ENCODE peak calls at places on chromosomes 7 and 10, in five cellular contexts. One of them, this sample, is unnamed.

GRCh38 chr10:109393425-109393824 is 529.9 kb downstream of the XPNPEP1 start:
- DNase-seq in H54: no peak
- DNase-seq in iPS DF 19.7: peak
- DNase-seq in activated naive CD4-positive, alpha-beta T cell treated with anti-CD3 and anti-CD28 coated beads for 36 hours: no peak
- DNase-seq in HS-5: no peak
- DNase-seq in this sample: no peak

GRCh38 chr10:131448171-131448570 is 136.7 kb upstream of the TCERG1L start:
- DNase-seq in iPS DF 19.7: no peak
- DNase-seq in H54: no peak
- DNase-seq in activated naive CD4-positive, alpha-beta T cell treated with anti-CD3 and anti-CD28 coated beads for 36 hours: no peak
- DNase-seq in HS-5: no peak
- DNase-seq in this sample: no peak

GRCh38 chr7:121002755-121003114 is 14.2 kb downstream of the CPED1 start:
- DNase-seq in activated naive CD4-positive, alpha-beta T cell treated with anti-CD3 and anti-CD28 coated beads for 36 hours: no peak
- DNase-seq in HS-5: no peak
- DNase-seq in iPS DF 19.7: no peak
- DNase-seq in H54: no peak
- DNase-seq in this sample: no peak

GRCh38 chr10:71392292-71392691 is 4.4 kb upstream of the CDH23 start:
- DNase-seq in activated naive CD4-positive, alpha-beta T cell treated with anti-CD3 and anti-CD28 coated beads for 36 hours: no peak
- DNase-seq in iPS DF 19.7: no peak
- DNase-seq in H54: no peak
- DNase-seq in HS-5: no peak
- DNase-seq in this sample: no peak

GRCh38 chr7:234041-234711 is 41.8 kb downstream of the FAM20C start:
- DNase-seq in activated naive CD4-positive, alpha-beta T cell treated with anti-CD3 and anti-CD28 coated beads for 36 hours: no peak
- DNase-seq in HS-5: no peak
- DNase-seq in iPS DF 19.7: no peak
- DNase-seq in H54: no peak
- DNase-seq in this sample: no peak

GRCh38 chr7:115078386-115078785 is 156.5 kb downstream of the MDFIC start:
- DNase-seq in H54: no peak
- DNase-seq in activated naive CD4-positive, alpha-beta T cell treated with anti-CD3 and anti-CD28 coated beads for 36 hours: no peak
- DNase-seq in HS-5: no peak
- DNase-seq in iPS DF 19.7: no peak
- DNase-seq in this sample: no peak

GRCh38 chr7:95772771-95773581 is 622 bp downstream of the DYNC1I1 start:
- DNase-seq in H54: no peak
- DNase-seq in HS-5: no peak
- DNase-seq in iPS DF 19.7: no peak
- DNase-seq in activated naive CD4-positive, alpha-beta T cell treated with anti-CD3 and anti-CD28 coated beads for 36 hours: no peak
- DNase-seq in this sample: no peak

GRCh38 chr10:17144757-17145156 is 15.1 kb upstream of the CUBN start:
- DNase-seq in activated naive CD4-positive, alpha-beta T cell treated with anti-CD3 and anti-CD28 coated beads for 36 hours: peak
- DNase-seq in H54: no peak
- DNase-seq in iPS DF 19.7: no peak
- DNase-seq in HS-5: no peak
- DNase-seq in this sample: no peak

GRCh38 chr7:20554072-20554471 is 61.4 kb upstream of the ABCB5 start:
- DNase-seq in iPS DF 19.7: no peak
- DNase-seq in activated naive CD4-positive, alpha-beta T cell treated with anti-CD3 and anti-CD28 coated beads for 36 hours: no peak
- DNase-seq in H54: no peak
- DNase-seq in HS-5: no peak
- DNase-seq in this sample: no peak

GRCh38 chr10:89875557-89875956 is 174.2 kb downstream of the KIF20B start:
- DNase-seq in iPS DF 19.7: no peak
- DNase-seq in HS-5: no peak
- DNase-seq in H54: no peak
- DNase-seq in activated naive CD4-positive, alpha-beta T cell treated with anti-CD3 and anti-CD28 coated beads for 36 hours: no peak
- DNase-seq in this sample: no peak

GRCh38 chr7:143979359-143979758 is 20.8 kb upstream of the OR6B1 start:
- DNase-seq in HS-5: peak
- DNase-seq in H54: no peak
- DNase-seq in iPS DF 19.7: no peak
- DNase-seq in activated naive CD4-positive, alpha-beta T cell treated with anti-CD3 and anti-CD28 coated beads for 36 hours: no peak
- DNase-seq in this sample: no peak

GRCh38 chr7:102404005-102404861 is 8.1 kb downstream of the PRKRIP1 start:
- DNase-seq in H54: peak
- DNase-seq in HS-5: no peak
- DNase-seq in iPS DF 19.7: peak
- DNase-seq in activated naive CD4-positive, alpha-beta T cell treated with anti-CD3 and anti-CD28 coated beads for 36 hours: peak
- DNase-seq in this sample: no peak

GRCh38 chr10:36066850-36067249 is 424.8 kb upstream of the FZD8 start:
- DNase-seq in H54: no peak
- DNase-seq in activated naive CD4-positive, alpha-beta T cell treated with anti-CD3 and anti-CD28 coated beads for 36 hours: no peak
- DNase-seq in HS-5: no peak
- DNase-seq in iPS DF 19.7: no peak
- DNase-seq in this sample: no peak

GRCh38 chr7:157138101-157138423 is 664 bp upstream of the UBE3C start:
- DNase-seq in H54: no peak
- DNase-seq in iPS DF 19.7: no peak
- DNase-seq in activated naive CD4-positive, alpha-beta T cell treated with anti-CD3 and anti-CD28 coated beads for 36 hours: no peak
- DNase-seq in HS-5: no peak
- DNase-seq in this sample: no peak

GRCh38 chr7:156929789-156930539 is 19.5 kb upstream of the NOM1 start:
- DNase-seq in activated naive CD4-positive, alpha-beta T cell treated with anti-CD3 and anti-CD28 coated beads for 36 hours: peak
- DNase-seq in HS-5: no peak
- DNase-seq in H54: no peak
- DNase-seq in iPS DF 19.7: no peak
- DNase-seq in this sample: no peak

GRCh38 chr10:43808136-43808535 is 159.5 kb upstream of the ZNF32 start:
- DNase-seq in HS-5: no peak
- DNase-seq in H54: no peak
- DNase-seq in activated naive CD4-positive, alpha-beta T cell treated with anti-CD3 and anti-CD28 coated beads for 36 hours: no peak
- DNase-seq in iPS DF 19.7: no peak
- DNase-seq in this sample: no peak

GRCh38 chr7:51636503-51636902 is 319.9 kb upstream of the COBL start:
- DNase-seq in iPS DF 19.7: no peak
- DNase-seq in HS-5: no peak
- DNase-seq in activated naive CD4-positive, alpha-beta T cell treated with anti-CD3 and anti-CD28 coated beads for 36 hours: no peak
- DNase-seq in H54: no peak
- DNase-seq in this sample: no peak

GRCh38 chr10:47026301-47027107 is 115.3 kb downstream of the PTPN20 start:
- DNase-seq in activated naive CD4-positive, alpha-beta T cell treated with anti-CD3 and anti-CD28 coated beads for 36 hours: no peak
- DNase-seq in HS-5: no peak
- DNase-seq in H54: no peak
- DNase-seq in iPS DF 19.7: no peak
- DNase-seq in this sample: no peak

GRCh38 chr7:110442386-110442837 is 648.5 kb upstream of the LRRN3 start:
- DNase-seq in HS-5: no peak
- DNase-seq in activated naive CD4-positive, alpha-beta T cell treated with anti-CD3 and anti-CD28 coated beads for 36 hours: peak
- DNase-seq in iPS DF 19.7: peak
- DNase-seq in H54: peak
- DNase-seq in this sample: no peak

GRCh38 chr7:117019287-117019686 is 66.0 kb downstream of the ST7 start:
- DNase-seq in HS-5: no peak
- DNase-seq in iPS DF 19.7: no peak
- DNase-seq in H54: no peak
- DNase-seq in activated naive CD4-positive, alpha-beta T cell treated with anti-CD3 and anti-CD28 coated beads for 36 hours: no peak
- DNase-seq in this sample: no peak

GRCh38 chr7:19916011-19916410 is 142.6 kb upstream of the TMEM196 start:
- DNase-seq in iPS DF 19.7: no peak
- DNase-seq in H54: no peak
- DNase-seq in activated naive CD4-positive, alpha-beta T cell treated with anti-CD3 and anti-CD28 coated beads for 36 hours: no peak
- DNase-seq in HS-5: peak
- DNase-seq in this sample: no peak

GRCh38 chr7:25678215-25678614 is 449.9 kb upstream of the NPVF start:
- DNase-seq in HS-5: no peak
- DNase-seq in iPS DF 19.7: no peak
- DNase-seq in activated naive CD4-positive, alpha-beta T cell treated with anti-CD3 and anti-CD28 coated beads for 36 hours: no peak
- DNase-seq in H54: no peak
- DNase-seq in this sample: no peak

GRCh38 chr7:103150192-103150591 is 1.3 kb upstream of the NAPEPLD start:
- DNase-seq in iPS DF 19.7: no peak
- DNase-seq in HS-5: no peak
- DNase-seq in activated naive CD4-positive, alpha-beta T cell treated with anti-CD3 and anti-CD28 coated beads for 36 hours: peak
- DNase-seq in H54: no peak
- DNase-seq in this sample: no peak

GRCh38 chr10:27759483-27760281 is 14.1 kb upstream of the MKX start:
- DNase-seq in HS-5: no peak
- DNase-seq in H54: no peak
- DNase-seq in iPS DF 19.7: no peak
- DNase-seq in activated naive CD4-positive, alpha-beta T cell treated with anti-CD3 and anti-CD28 coated beads for 36 hours: no peak
- DNase-seq in this sample: no peak

GRCh38 chr10:8790390-8790789 is 735.9 kb downstream of the GATA3 start:
- DNase-seq in activated naive CD4-positive, alpha-beta T cell treated with anti-CD3 and anti-CD28 coated beads for 36 hours: no peak
- DNase-seq in H54: no peak
- DNase-seq in HS-5: no peak
- DNase-seq in iPS DF 19.7: no peak
- DNase-seq in this sample: no peak

GRCh38 chr7:93147358-93147757 is 827 bp downstream of the SAMD9L start:
- DNase-seq in HS-5: no peak
- DNase-seq in iPS DF 19.7: no peak
- DNase-seq in H54: no peak
- DNase-seq in activated naive CD4-positive, alpha-beta T cell treated with anti-CD3 and anti-CD28 coated beads for 36 hours: peak
- DNase-seq in this sample: no peak

GRCh38 chr7:50450691-50451051 is 521 bp upstream of the FIGNL1 start:
- DNase-seq in iPS DF 19.7: no peak
- DNase-seq in activated naive CD4-positive, alpha-beta T cell treated with anti-CD3 and anti-CD28 coated beads for 36 hours: peak
- DNase-seq in HS-5: no peak
- DNase-seq in H54: no peak
- DNase-seq in this sample: no peak

This sample was measured in cortex of kidney.